ENCODE peak calls at places on chromosomes 5 and 9, in seven cellular contexts. F is fibroblast of mammary gland, Y is cardiac fibroblast, J is AG04450, T is GM23338, P is tibial artery, H is foreskin keratinocyte. A is an unnamed sample.

GRCh38 chr9:17065062-17065461 is 69.8 kb upstream of the CNTLN start:
- DNase-seq in J (no peak), Y (peak; percentile 33), P (no peak), T (no peak), H (no peak), F (peak; percentile 27), A (no peak)

GRCh38 chr5:86917117-86917579 is 299.4 kb downstream of the COX7C start:
- DNase-seq in T (peak; percentile 81), J (no peak), Y (peak; percentile 49), F (peak; percentile 41), H (peak; percentile 18), P (no peak), A (peak; percentile 61)

GRCh38 chr5:16889972-16890519 is 46.0 kb downstream of the MYO10 start:
- DNase-seq in F (peak; percentile 64), T (no peak), P (no peak), J (peak; percentile 47), H (peak; percentile 67), Y (peak; percentile 82), A (no peak)

GRCh38 chr5:144377207-144377606 is 206.5 kb downstream of the KCTD16 start:
- DNase-seq in T (no peak), P (no peak), F (no peak), H (no peak), J (no peak), Y (no peak), A (no peak)

GRCh38 chr5:147321569-147321968 is 86.7 kb downstream of the STK32A start:
- DNase-seq in P (no peak), F (no peak), H (no peak), Y (no peak), J (no peak), T (no peak), A (no peak)

GRCh38 chr9:68969538-68969937 is 44.4 kb downstream of the PRKACG start:
- DNase-seq in F (no peak), T (no peak), H (no peak), Y (no peak), J (no peak), P (no peak), A (no peak)

GRCh38 chr9:137899551-137900360 is 22.2 kb downstream of the CACNA1B start:
- DNase-seq in T (no peak), P (peak; percentile 51), H (no peak), Y (no peak), F (no peak), J (no peak), A (no peak)

GRCh38 chr5:67341478-67341877 is 144.9 kb upstream of the CD180 start:
- DNase-seq in Y (no peak), P (no peak), J (no peak), F (no peak), H (no peak), T (no peak), A (no peak)

GRCh38 chr9:136399176-136400037 is 563 bp downstream of the SNAPC4 start:
- DNase-seq in P (no peak), T (peak; percentile 36), H (peak; percentile 20), Y (peak; percentile 23), F (peak; percentile 23), J (no peak), A (no peak)

GRCh38 chr9:70438341-70438924 is 24.0 kb upstream of the KLF9 start:
- DNase-seq in P (peak; percentile 85), J (no peak), T (no peak), F (peak; percentile 95), H (peak; percentile 66), Y (peak; percentile 97), A (peak; percentile 27)

GRCh38 chr5:137303509-137303908 is 195.6 kb downstream of the SPOCK1 start:
- DNase-seq in J (no peak), H (no peak), T (peak; percentile 12), P (no peak), F (no peak), Y (no peak), A (no peak)

GRCh38 chr9:76161103-76161502 is 233.1 kb downstream of the RFK start:
- DNase-seq in J (no peak), T (peak; percentile 32), P (no peak), H (no peak), F (no peak), Y (no peak), A (no peak)

GRCh38 chr9:26163931-26164330 is 485.7 kb upstream of the TUSC1 start:
- DNase-seq in J (peak; percentile 15), Y (no peak), P (no peak), F (peak; percentile 62), H (peak; percentile 33), T (no peak), A (peak; percentile 21)

GRCh38 chr9:96450613-96451544 is 910 bp downstream of the HABP4 start:
- DNase-seq in H (peak; percentile 30), Y (peak; percentile 33), P (peak; percentile 70), T (peak; percentile 52), F (peak; percentile 35), J (no peak), A (no peak)

GRCh38 chr9:96449522-96449843 is 486 bp upstream of the HABP4 start:
- DNase-seq in T (peak; percentile 81), J (no peak), P (no peak), H (no peak), Y (no peak), F (no peak), A (no peak)

GRCh38 chr9:96447406-96447805 is 2.6 kb upstream of the HABP4 start:
- DNase-seq in F (no peak), T (no peak), H (no peak), P (no peak), J (no peak), Y (peak; percentile 14), A (no peak)

GRCh38 chr9:96448546-96449170 is 1.3 kb upstream of the HABP4 start:
- DNase-seq in H (no peak), F (no peak), Y (no peak), J (no peak), P (no peak), T (no peak), A (no peak)

DNA sequence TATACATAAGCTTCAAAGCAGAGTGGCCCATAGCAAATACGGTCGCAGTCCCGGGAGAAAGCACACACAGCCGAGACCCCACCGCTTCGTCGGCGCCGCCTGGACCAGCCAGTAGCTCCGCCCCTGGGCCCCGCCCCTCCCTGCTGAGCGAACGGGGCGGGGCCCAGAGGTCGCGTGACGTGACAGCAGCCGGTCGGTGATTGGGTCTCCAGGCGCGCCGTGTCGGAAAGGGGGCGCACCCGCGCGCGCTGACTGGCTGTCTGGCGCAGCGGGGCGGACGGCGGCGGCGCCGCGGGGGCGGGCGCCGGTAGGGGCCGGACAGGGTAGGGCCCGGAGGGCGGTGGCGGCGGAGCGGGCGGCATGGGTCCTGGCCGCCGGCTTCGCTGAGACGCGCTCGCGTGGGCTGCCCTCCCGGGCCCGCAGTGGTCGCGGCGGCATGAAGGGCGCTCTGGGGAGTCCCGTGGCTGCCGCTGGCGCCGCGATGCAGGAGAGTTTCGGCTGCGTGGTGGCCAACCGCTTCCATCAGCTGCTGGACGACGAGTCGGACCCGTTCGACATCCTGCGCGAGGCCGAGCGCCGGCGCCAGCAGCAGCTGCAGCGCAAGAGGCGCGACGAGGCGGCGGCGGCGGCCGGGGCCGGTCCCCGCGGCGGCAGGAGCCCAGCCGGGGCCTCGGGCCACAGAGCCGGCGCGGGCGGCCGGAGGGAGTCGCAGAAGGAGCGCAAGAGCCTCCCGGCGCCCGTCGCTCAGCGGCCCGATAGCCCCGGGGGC is at the start of gene HABP4:
- DNase-seq in F (peak; percentile 89), Y (peak; percentile 95), J (peak; percentile 73), T (peak; percentile 98), P (peak; percentile 98), H (peak; percentile 74), A (peak; percentile 91)
- TF ChIP-seq CTCF in F (no peak), Y (no peak), J (no peak), T (peak; percentile 7), P (no peak), H (peak; percentile 32), A (no peak)

GRCh38 chr5:1005362-1005851 is 3.2 kb upstream of the NKD2 start:
- DNase-seq in T (no peak), H (no peak), J (no peak), Y (no peak), P (peak; percentile 62), F (no peak), A (no peak)

GRCh38 chr5:1005904-1006655 is 2.5 kb upstream of the NKD2 start:
- DNase-seq in Y (no peak), H (no peak), T (no peak), J (no peak), F (no peak), P (peak; percentile 48), A (no peak)

GRCh38 chr5:1003296-1003937 is 5.2 kb upstream of the NKD2 start:
- DNase-seq in Y (no peak), F (peak; percentile 29), P (no peak), H (peak; percentile 96), J (no peak), T (no peak), A (no peak)

GRCh38 chr5:1006656-1007071 is 1.9 kb upstream of the NKD2 start:
- DNase-seq in H (no peak), Y (no peak), J (no peak), F (no peak), P (peak; percentile 52), T (no peak), A (no peak)

GRCh38 chr5:1004598-1005361 is 3.8 kb upstream of the NKD2 start:
- DNase-seq in T (peak; percentile 72), P (peak; percentile 71), H (no peak), F (peak; percentile 54), J (no peak), Y (peak; percentile 54), A (no peak)
- TF ChIP-seq CTCF in T (peak; percentile 52), P (peak; percentile 7), H (no peak), F (peak; percentile 12), J (no peak), Y (peak; percentile 44), A (peak; percentile 41)

GRCh38 chr9:892123-892522 is 50.6 kb downstream of the DMRT1 start:
- DNase-seq in F (no peak), T (peak; percentile 64), P (no peak), Y (no peak), J (no peak), H (no peak), A (no peak)
- TF ChIP-seq CTCF in F (no peak), T (peak; percentile 57), P (no peak), Y (no peak), J (no peak), H (peak; percentile 36), A (peak; percentile 39)

GRCh38 chr5:148836272-148837250 is 10.2 kb downstream of the ADRB2 start:
- DNase-seq in J (no peak), H (no peak), F (no peak), P (no peak), T (no peak), Y (no peak), A (no peak)

GRCh38 chr5:148838357-148838756 is 11.9 kb downstream of the ADRB2 start:
- DNase-seq in T (no peak), F (no peak), P (no peak), Y (no peak), H (no peak), J (no peak), A (no peak)

GRCh38 chr5:148834689-148835088 is 8.3 kb downstream of the ADRB2 start:
- DNase-seq in F (no peak), Y (no peak), H (no peak), P (no peak), J (no peak), T (no peak), A (no peak)

GRCh38 chr5:148839960-148840359 is 13.5 kb downstream of the ADRB2 start:
- DNase-seq in T (no peak), Y (no peak), F (no peak), J (no peak), P (no peak), H (no peak), A (no peak)

DNA sequence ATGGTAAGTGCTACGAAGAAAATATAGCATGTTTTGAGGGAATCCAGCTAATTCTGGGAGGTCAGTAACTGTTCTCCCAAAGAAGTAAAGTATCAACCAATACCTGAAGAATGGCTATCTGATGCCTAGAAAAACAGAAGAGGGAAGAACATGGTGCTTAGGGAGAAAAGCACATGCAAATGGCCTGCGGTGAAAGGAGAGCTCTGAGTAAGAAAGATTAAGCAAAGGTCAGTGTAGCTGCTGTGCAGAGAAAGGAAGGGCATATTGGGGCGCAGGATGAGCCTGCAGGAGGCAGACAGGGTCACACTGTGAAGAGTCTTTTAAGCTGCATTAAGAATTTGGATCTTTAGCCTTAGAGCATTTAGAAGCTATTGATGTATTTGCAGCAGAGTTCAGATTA is 11.0 kb downstream of the ADRB2 start:
- DNase-seq in Y (no peak), T (no peak), P (no peak), J (no peak), F (no peak), H (no peak), A (no peak)
- TF ChIP-seq CTCF in Y (no peak), T (no peak), P (no peak), J (no peak), F (no peak), H (no peak), A (no peak)

A was measured in HFFc6.